ENCODE peak calls at places on chromosome 19, in seven cellular contexts. Y, R, L, P, G, V and E are unnamed samples.
A peak's percentile ranks its signal among the peaks of the same experiment; 100 is the strongest.

GRCh38 chr19:47020132-47020805 is 632 bp downstream of the NPAS1 start:
- DNase-seq in Y (no peak), R (no peak), L (no peak), P (no peak), G (no peak), V (no peak), E (no peak)

GRCh38 chr19:8615813-8616596 is 5.5 kb upstream of the ADAMTS10 start:
- DNase-seq in Y (peak; percentile 55), R (peak; percentile 66), L (peak; percentile 64), P (peak; percentile 50), G (no peak), V (peak; percentile 87), E (peak; percentile 67)

GRCh38 chr19:46637224-46637623 is 1.2 kb upstream of the GNG8 start:
- DNase-seq in Y (no peak), R (no peak), L (no peak), P (no peak), G (no peak), V (no peak), E (no peak)

GRCh38 chr19:41174297-41174928 is 18.6 kb upstream of the CYP2S1 start:
- DNase-seq in Y (no peak), R (no peak), L (no peak), P (no peak), G (no peak), V (no peak), E (no peak)

GRCh38 chr19:38842439-38843174 is 7.2 kb downstream of the HNRNPL start:
- DNase-seq in Y (no peak), R (no peak), L (no peak), P (no peak), G (no peak), V (no peak), E (no peak)

GRCh38 chr19:12603714-12604113 is 6.9 kb downstream of the ZNF490 start:
- DNase-seq in Y (peak; percentile 67), R (no peak), L (no peak), P (no peak), G (no peak), V (no peak), E (no peak)

GRCh38 chr19:42028304-42029216 is 34.5 kb upstream of the ATP1A3 start:
- DNase-seq in Y (no peak), R (peak; percentile 80), L (peak; percentile 33), P (no peak), G (no peak), V (peak; percentile 98), E (peak; percentile 89)

GRCh38 chr19:48443262-48443661 is 2.5 kb upstream of the GRWD1 start:
- DNase-seq in Y (no peak), R (no peak), L (no peak), P (no peak), G (no peak), V (no peak), E (no peak)

GRCh38 chr19:40139533-40140287 is 49.0 kb upstream of the ZNF780A start:
- DNase-seq in Y (peak; percentile 63), R (peak; percentile 44), L (peak; percentile 31), P (peak; percentile 72), G (no peak), V (peak; percentile 47), E (no peak)

GRCh38 chr19:20238025-20238623 is 71.1 kb downstream of the ZNF486 start:
- DNase-seq in Y (peak; percentile 77), R (peak; percentile 99), L (peak; percentile 93), P (peak; percentile 90), G (peak; percentile 94), V (peak; percentile 97), E (peak; percentile 97)

GRCh38 chr19:3121821-3122511 is 13.9 kb upstream of the GNA15 start:
- DNase-seq in Y (no peak), R (no peak), L (no peak), P (no peak), G (no peak), V (no peak), E (no peak)

GRCh38 chr19:3121396-3121795 is 14.4 kb upstream of the GNA15 start:
- DNase-seq in Y (no peak), R (no peak), L (no peak), P (no peak), G (no peak), V (no peak), E (no peak)

GRCh38 chr19:3123956-3124355 is 11.9 kb upstream of the GNA15 start:
- DNase-seq in Y (no peak), R (no peak), L (no peak), P (no peak), G (no peak), V (no peak), E (no peak)

GRCh38 chr19:3123088-3123721 is 12.6 kb upstream of the GNA15 start:
- DNase-seq in Y (no peak), R (no peak), L (no peak), P (no peak), G (no peak), V (no peak), E (no peak)

GRCh38 chr19:3122512-3122870 is 13.3 kb upstream of the GNA15 start:
- DNase-seq in Y (no peak), R (no peak), L (no peak), P (no peak), G (no peak), V (peak; percentile 43), E (no peak)
- H3K23ac ChIP-seq in Y (no peak overlapping the region), R (no peak overlapping the region), L (no peak overlapping the region), P (no peak overlapping the region), G (no peak overlapping the region), V (no peak overlapping the region), E (no peak overlapping the region)

DNA sequence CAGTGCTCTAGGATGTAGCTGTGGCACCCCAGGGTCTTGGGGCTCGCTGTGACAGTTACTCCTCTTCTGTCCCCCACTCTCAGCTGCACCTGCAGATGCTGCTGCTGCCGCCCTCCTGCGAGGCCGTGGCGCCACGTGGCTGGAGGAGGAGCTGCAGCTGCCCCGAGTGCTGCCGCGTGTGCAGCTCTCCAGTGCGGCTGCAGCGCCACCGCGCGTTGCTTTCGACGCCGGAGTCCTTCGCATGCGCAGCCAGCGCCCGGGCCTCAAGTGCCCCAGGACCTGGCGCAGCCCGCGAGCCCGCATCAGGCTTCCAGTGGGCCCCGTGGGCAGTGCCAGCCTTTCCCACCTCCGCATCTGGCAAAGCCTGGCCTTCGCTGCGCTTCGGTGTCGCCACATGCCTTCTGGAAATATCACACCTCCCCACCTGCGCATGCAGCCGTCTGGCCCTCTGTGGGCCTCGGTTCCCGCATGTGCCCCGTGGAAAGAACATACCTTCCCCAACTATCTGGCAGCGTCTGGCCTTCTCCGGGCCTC is 692 bp upstream of the ZNF580 start:
- DNase-seq in Y (peak; percentile 68), R (peak; percentile 59), L (no peak), P (peak; percentile 34), G (peak; percentile 67), V (no peak), E (peak; percentile 80)
- H3K23ac ChIP-seq in Y (peak overlapping the region; percentile 99), R (no peak overlapping the region), L (peak overlapping the region; percentile 98), P (no peak overlapping the region), G (no peak overlapping the region), V (no peak overlapping the region), E (no peak overlapping the region)

GRCh38 chr19:54009440-54009839 is 18.0 kb downstream of the CACNG6 start:
- DNase-seq in Y (no peak), R (no peak), L (no peak), P (no peak), G (no peak), V (no peak), E (no peak)

GRCh38 chr19:54010474-54010873 is 19.0 kb downstream of the CACNG6 start:
- DNase-seq in Y (no peak), R (no peak), L (no peak), P (no peak), G (no peak), V (no peak), E (no peak)

GRCh38 chr19:54014920-54015560 is 23.6 kb downstream of the CACNG6 start:
- DNase-seq in Y (no peak), R (no peak), L (no peak), P (no peak), G (no peak), V (no peak), E (no peak)

GRCh38 chr19:54013866-54014265 is 22.4 kb downstream of the CACNG6 start:
- DNase-seq in Y (no peak), R (no peak), L (no peak), P (no peak), G (no peak), V (no peak), E (no peak)

GRCh38 chr19:54011507-54012211 is 20.2 kb downstream of the CACNG6 start:
- DNase-seq in Y (no peak), R (peak; percentile 33), L (no peak), P (no peak), G (no peak), V (peak; percentile 64), E (peak; percentile 63)
- H3K23ac ChIP-seq in Y (no peak overlapping the region), R (peak overlapping the region; percentile 89), L (peak overlapping the region; percentile 73), P (no peak overlapping the region), G (peak overlapping the region; percentile 89), V (no peak overlapping the region), E (no peak overlapping the region)

GRCh38 chr19:2641332-2641698 is 61.2 kb downstream of the GNG7 start:
- DNase-seq in Y (no peak), R (no peak), L (no peak), P (no peak), G (no peak), V (no peak), E (no peak)
- H3K23ac ChIP-seq in Y (no peak overlapping the region), R (no peak overlapping the region), L (peak overlapping the region; percentile 65), P (no peak overlapping the region), G (no peak overlapping the region), V (no peak overlapping the region), E (no peak overlapping the region)

DNA sequence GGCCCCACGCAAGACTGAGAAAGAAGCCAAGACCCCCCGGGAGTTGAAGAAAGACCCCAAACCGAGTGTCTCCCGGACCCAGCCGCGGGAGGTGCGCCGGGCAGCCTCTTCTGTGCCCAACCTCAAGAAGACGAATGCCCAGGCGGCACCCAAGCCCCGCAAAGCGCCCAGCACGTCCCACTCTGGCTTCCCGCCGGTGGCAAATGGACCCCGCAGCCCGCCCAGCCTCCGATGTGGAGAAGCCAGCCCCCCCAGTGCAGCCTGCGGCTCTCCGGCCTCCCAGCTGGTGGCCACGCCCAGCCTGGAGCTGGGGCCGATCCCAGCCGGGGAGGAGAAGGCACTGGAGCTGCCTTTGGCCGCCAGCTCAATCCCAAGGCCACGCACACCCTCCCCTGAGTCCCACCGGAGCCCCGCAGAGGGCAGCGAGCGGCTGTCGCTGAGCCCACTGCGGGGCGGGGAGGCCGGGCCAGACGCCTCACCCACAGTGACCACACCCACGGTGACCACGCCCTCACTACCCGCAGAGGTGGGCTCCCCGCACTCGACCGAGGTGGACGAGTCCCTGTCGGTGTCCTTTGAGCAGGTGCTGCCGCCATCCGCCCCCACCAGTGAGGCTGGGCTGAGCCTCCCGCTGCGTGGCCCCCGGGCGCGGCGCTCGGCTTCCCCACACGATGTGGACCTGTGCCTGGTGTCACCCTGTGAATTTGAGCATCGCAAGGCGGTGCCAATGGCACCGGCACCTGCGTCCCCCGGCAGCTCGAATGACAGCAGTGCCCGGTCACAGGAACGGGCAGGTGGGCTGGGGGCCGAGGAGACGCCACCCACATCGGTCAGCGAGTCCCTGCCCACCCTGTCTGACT is 7.9 kb downstream of the MAP1S start:
- DNase-seq in Y (no peak), R (no peak), L (no peak), P (no peak), G (no peak), V (no peak), E (no peak)
- H3K23ac ChIP-seq in Y (no peak overlapping the region), R (no peak overlapping the region), L (peak overlapping the region; percentile 31), P (no peak overlapping the region), G (no peak overlapping the region), V (no peak overlapping the region), E (no peak overlapping the region)